ENCODE peak calls at places on chromosome 13, in five cellular contexts. T, J, C, K and Q are unnamed samples.

GRCh38 chr13:73519720-73520119 is 460.9 kb downstream of the KLF5 start:
- ATAC-seq in J (peak), C (no peak), T (no peak), K (no peak), Q (no peak)

GRCh38 chr13:66492479-66492878 is 737.7 kb downstream of the PCDH9 start:
- ATAC-seq in C (no peak), J (no peak), K (no peak), T (peak), Q (no peak)

GRCh38 chr13:24301434-24301833 is 7.9 kb upstream of the C1QTNF9 start:
- ATAC-seq in C (no peak), J (no peak), K (no peak), T (no peak), Q (no peak)

GRCh38 chr13:95222733-95223018 is 78.6 kb downstream of the ABCC4 start:
- ATAC-seq in T (no peak), K (no peak), J (no peak), C (no peak), Q (no peak)

GRCh38 chr13:59038824-59039223 is 1124.9 kb downstream of the DIAPH3 start:
- ATAC-seq in J (no peak), K (no peak), T (peak), C (no peak), Q (no peak)

GRCh38 chr13:48316826-48317510 is 13.4 kb downstream of the RB1 start:
- ATAC-seq in K (peak), C (no peak), T (no peak), J (no peak), Q (no peak)

GRCh38 chr13:33174980-33175379 is 110.6 kb downstream of the STARD13 start:
- ATAC-seq in C (no peak), T (no peak), J (no peak), K (no peak), Q (no peak)

GRCh38 chr13:75417647-75418046 is 64.3 kb downstream of the TBC1D4 start:
- ATAC-seq in J (peak), T (no peak), C (peak), K (no peak), Q (no peak)

GRCh38 chr13:103354189-103354588 is 288.0 kb upstream of the SLC10A2 start:
- ATAC-seq in T (no peak), C (no peak), K (no peak), J (no peak), Q (no peak)

GRCh38 chr13:112356190-112356589 is 20.0 kb upstream of the SPACA7 start:
- ATAC-seq in J (no peak), T (no peak), K (no peak), C (no peak), Q (no peak)

GRCh38 chr13:33554919-33555791 is 262.8 kb upstream of the RFC3 start:
- ATAC-seq in T (no peak), C (no peak), J (no peak), K (peak), Q (peak)

GRCh38 chr13:83536941-83537340 is 345.3 kb downstream of the SLITRK1 start:
- ATAC-seq in K (no peak), C (no peak), J (no peak), T (no peak), Q (no peak)

GRCh38 chr13:114054269-114054668 is 78.2 kb downstream of the RASA3 start:
- ATAC-seq in C (no peak), J (no peak), T (no peak), K (no peak), Q (peak)